ENCODE peak calls at places on chromosomes 16 and 17, in five cellular contexts. One of them, this sample, is unnamed.

GRCh38 chr17:49012893-49013255 is 15.7 kb downstream of the IGF2BP1 start:
- DNase-seq in fibroblast of lung: no peak
- DNase-seq in uterus: no peak
- DNase-seq in H1: no peak
- DNase-seq in breast epithelium: no peak
- DNase-seq in this sample: no peak

GRCh38 chr17:82536220-82537201 is 17.0 kb downstream of the FOXK2 start:
- DNase-seq in fibroblast of lung: peak
- DNase-seq in uterus: peak
- DNase-seq in H1: no peak
- DNase-seq in breast epithelium: no peak
- DNase-seq in this sample: no peak

GRCh38 chr16:89924298-89924924 is 1.3 kb downstream of the TUBB3 start:
- DNase-seq in fibroblast of lung: peak
- DNase-seq in uterus: no peak
- DNase-seq in H1: peak
- DNase-seq in breast epithelium: no peak
- DNase-seq in this sample: no peak

GRCh38 chr16:54286330-54287017 is at the start of gene IRX3:
- DNase-seq in fibroblast of lung: peak
- DNase-seq in uterus: peak
- DNase-seq in H1: peak
- DNase-seq in breast epithelium: peak
- DNase-seq in this sample: no peak

GRCh38 chr16:630024-630814 is 566 bp upstream of the WFIKKN1 start:
- DNase-seq in fibroblast of lung: no peak
- DNase-seq in uterus: no peak
- DNase-seq in H1: peak
- DNase-seq in breast epithelium: no peak
- DNase-seq in this sample: no peak

GRCh38 chr17:45575126-45575885 is 84.8 kb upstream of the PLEKHM1 start:
- DNase-seq in fibroblast of lung: no peak
- DNase-seq in uterus: no peak
- DNase-seq in H1: no peak
- DNase-seq in breast epithelium: no peak
- DNase-seq in this sample: no peak

GRCh38 chr17:4582101-4582501 is 2.2 kb upstream of the SMTNL2 start:
- DNase-seq in fibroblast of lung: no peak
- DNase-seq in uterus: no peak
- DNase-seq in H1: no peak
- DNase-seq in breast epithelium: no peak
- DNase-seq in this sample: no peak

GRCh38 chr16:3716831-3717234 is 491 bp downstream of the TRAP1 start:
- DNase-seq in fibroblast of lung: no peak
- DNase-seq in uterus: no peak
- DNase-seq in H1: no peak
- DNase-seq in breast epithelium: no peak
- DNase-seq in this sample: no peak

GRCh38 chr17:7435676-7436555 is 681 bp downstream of the TMEM102 start:
- DNase-seq in fibroblast of lung: no peak
- DNase-seq in uterus: no peak
- DNase-seq in H1: peak
- DNase-seq in breast epithelium: peak
- DNase-seq in this sample: no peak

GRCh38 chr16:55465077-55465896 is 13.7 kb upstream of the MMP2 start:
- DNase-seq in fibroblast of lung: peak
- DNase-seq in uterus: peak
- DNase-seq in H1: peak
- DNase-seq in breast epithelium: peak
- DNase-seq in this sample: peak

GRCh38 chr16:80158766-80159165 is 382.0 kb upstream of the DYNLRB2 start:
- DNase-seq in fibroblast of lung: peak
- DNase-seq in uterus: no peak
- DNase-seq in H1: no peak
- DNase-seq in breast epithelium: no peak
- DNase-seq in this sample: no peak

GRCh38 chr16:85902366-85903155 is 3.6 kb downstream of the IRF8 start:
- DNase-seq in fibroblast of lung: no peak
- DNase-seq in uterus: no peak
- DNase-seq in H1: no peak
- DNase-seq in breast epithelium: no peak
- DNase-seq in this sample: no peak

GRCh38 chr17:50151937-50152547 is 1.6 kb upstream of the PPP1R9B start:
- DNase-seq in fibroblast of lung: peak
- DNase-seq in uterus: peak
- DNase-seq in H1: peak
- DNase-seq in breast epithelium: peak
- DNase-seq in this sample: no peak

GRCh38 chr17:54013117-54013516 is 190.4 kb downstream of the KIF2B start:
- DNase-seq in fibroblast of lung: no peak
- DNase-seq in uterus: no peak
- DNase-seq in H1: no peak
- DNase-seq in breast epithelium: no peak
- DNase-seq in this sample: no peak

GRCh38 chr16:12500771-12501170 is 302.9 kb downstream of the CPPED1 start:
- DNase-seq in fibroblast of lung: no peak
- DNase-seq in uterus: no peak
- DNase-seq in H1: no peak
- DNase-seq in breast epithelium: no peak
- DNase-seq in this sample: no peak

GRCh38 chr16:77807-78443 is at the start of gene MPG:
- DNase-seq in fibroblast of lung: peak
- DNase-seq in uterus: peak
- DNase-seq in H1: peak
- DNase-seq in breast epithelium: peak
- DNase-seq in this sample: peak

GRCh38 chr17:50693041-50693682 is 14.6 kb downstream of the ANKRD40 start:
- DNase-seq in fibroblast of lung: peak
- DNase-seq in uterus: no peak
- DNase-seq in H1: no peak
- DNase-seq in breast epithelium: no peak
- DNase-seq in this sample: no peak

GRCh38 chr17:80252871-80253270 is 7.8 kb upstream of the RNF213 start:
- DNase-seq in fibroblast of lung: peak
- DNase-seq in uterus: no peak
- DNase-seq in H1: peak
- DNase-seq in breast epithelium: peak
- DNase-seq in this sample: no peak

GRCh38 chr16:27314161-27314723 is 468 bp downstream of the IL4R start:
- DNase-seq in fibroblast of lung: peak
- DNase-seq in uterus: peak
- DNase-seq in H1: peak
- DNase-seq in breast epithelium: peak
- DNase-seq in this sample: no peak

GRCh38 chr17:79838541-79839274 is 532 bp downstream of the CBX4 start:
- DNase-seq in fibroblast of lung: peak
- DNase-seq in uterus: no peak
- DNase-seq in H1: peak
- DNase-seq in breast epithelium: no peak
- DNase-seq in this sample: no peak

GRCh38 chr16:68197250-68197649 is 38.7 kb downstream of the ESRP2 start:
- DNase-seq in fibroblast of lung: no peak
- DNase-seq in uterus: no peak
- DNase-seq in H1: no peak
- DNase-seq in breast epithelium: no peak
- DNase-seq in this sample: no peak

GRCh38 chr16:27691717-27692116 is 141.8 kb downstream of the KATNIP start:
- DNase-seq in fibroblast of lung: no peak
- DNase-seq in uterus: no peak
- DNase-seq in H1: no peak
- DNase-seq in breast epithelium: no peak
- DNase-seq in this sample: no peak

GRCh38 chr17:28505986-28506665 is at the start of gene FOXN1:
- DNase-seq in fibroblast of lung: no peak
- DNase-seq in uterus: no peak
- DNase-seq in H1: no peak
- DNase-seq in breast epithelium: no peak
- DNase-seq in this sample: no peak

GRCh38 chr17:78804777-78805176 is 22.7 kb upstream of the CYTH1 start:
- DNase-seq in fibroblast of lung: no peak
- DNase-seq in uterus: peak
- DNase-seq in H1: no peak
- DNase-seq in breast epithelium: no peak
- DNase-seq in this sample: no peak

GRCh38 chr16:2224183-2224486 is 744 bp downstream of the E4F1 start:
- DNase-seq in fibroblast of lung: peak
- DNase-seq in uterus: no peak
- DNase-seq in H1: no peak
- DNase-seq in breast epithelium: no peak
- DNase-seq in this sample: no peak

GRCh38 chr17:76383645-76384221 is 676 bp upstream of the SPHK1 start:
- DNase-seq in fibroblast of lung: no peak
- DNase-seq in uterus: no peak
- DNase-seq in H1: peak
- DNase-seq in breast epithelium: peak
- DNase-seq in this sample: no peak

GRCh38 chr16:62014534-62014933 is 21.7 kb downstream of the CDH8 start:
- DNase-seq in fibroblast of lung: no peak
- DNase-seq in uterus: no peak
- DNase-seq in H1: no peak
- DNase-seq in breast epithelium: no peak
- DNase-seq in this sample: no peak

GRCh38 chr16:62010186-62010585 is 26.1 kb downstream of the CDH8 start:
- DNase-seq in fibroblast of lung: no peak
- DNase-seq in uterus: no peak
- DNase-seq in H1: no peak
- DNase-seq in breast epithelium: no peak
- DNase-seq in this sample: no peak
- TF ChIP-seq CTCF in fibroblast of lung: no peak
- TF ChIP-seq CTCF in uterus: no peak
- TF ChIP-seq CTCF in H1: no peak
- TF ChIP-seq CTCF in breast epithelium: no peak
- TF ChIP-seq CTCF in this sample: no peak

GRCh38 chr17:35086931-35087573 is 23.5 kb upstream of the RFFL start:
- DNase-seq in fibroblast of lung: no peak
- DNase-seq in uterus: no peak
- DNase-seq in H1: no peak
- DNase-seq in breast epithelium: no peak
- DNase-seq in this sample: no peak

GRCh38 chr17:35088911-35089845 is 25.7 kb upstream of the RFFL start:
- DNase-seq in fibroblast of lung: peak
- DNase-seq in uterus: peak
- DNase-seq in H1: peak
- DNase-seq in breast epithelium: peak
- DNase-seq in this sample: peak

GRCh38 chr17:35087731-35088646 is 24.5 kb upstream of the RFFL start:
- DNase-seq in fibroblast of lung: peak
- DNase-seq in uterus: no peak
- DNase-seq in H1: no peak
- DNase-seq in breast epithelium: no peak
- DNase-seq in this sample: no peak

GRCh38 chr17:35089846-35090193 is 26.3 kb upstream of the RFFL start:
- DNase-seq in fibroblast of lung: no peak
- DNase-seq in uterus: peak
- DNase-seq in H1: no peak
- DNase-seq in breast epithelium: no peak
- DNase-seq in this sample: no peak

DNA sequence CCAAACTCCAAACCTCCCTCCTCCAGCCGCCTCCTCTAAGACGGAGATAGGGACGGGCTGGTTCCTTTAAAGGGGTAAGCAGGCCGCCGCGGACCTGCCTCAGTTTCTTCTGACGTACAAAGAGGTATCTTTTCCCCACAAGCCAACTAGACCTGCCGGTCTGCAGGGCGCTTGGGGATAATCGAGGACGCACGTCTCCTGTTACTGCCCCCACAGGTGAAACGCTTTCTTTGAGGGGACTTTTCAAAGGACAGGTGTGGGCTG is 25.1 kb upstream of the RFFL start:
- DNase-seq in fibroblast of lung: no peak
- DNase-seq in uterus: peak
- DNase-seq in H1: peak
- DNase-seq in breast epithelium: peak
- DNase-seq in this sample: no peak
- TF ChIP-seq CTCF in fibroblast of lung: no peak
- TF ChIP-seq CTCF in uterus: no peak
- TF ChIP-seq CTCF in H1: no peak
- TF ChIP-seq CTCF in breast epithelium: no peak
- TF ChIP-seq CTCF in this sample: no peak

GRCh38 chr16:70269471-70269870 is 17.7 kb upstream of the EXOSC6 start:
- DNase-seq in fibroblast of lung: no peak
- DNase-seq in uterus: no peak
- DNase-seq in H1: no peak
- DNase-seq in breast epithelium: no peak
- DNase-seq in this sample: no peak

GRCh38 chr16:70271696-70272095 is 17.6 kb downstream of the AARS1 start:
- DNase-seq in fibroblast of lung: no peak
- DNase-seq in uterus: no peak
- DNase-seq in H1: no peak
- DNase-seq in breast epithelium: no peak
- DNase-seq in this sample: no peak

GRCh38 chr16:70270176-70270575 is 18.4 kb upstream of the EXOSC6 start:
- DNase-seq in fibroblast of lung: no peak
- DNase-seq in uterus: no peak
- DNase-seq in H1: no peak
- DNase-seq in breast epithelium: no peak
- DNase-seq in this sample: no peak

GRCh38 chr16:70267516-70267915 is 15.8 kb upstream of the EXOSC6 start:
- DNase-seq in fibroblast of lung: peak
- DNase-seq in uterus: no peak
- DNase-seq in H1: peak
- DNase-seq in breast epithelium: no peak
- DNase-seq in this sample: no peak
- TF ChIP-seq CTCF in fibroblast of lung: peak
- TF ChIP-seq CTCF in uterus: peak
- TF ChIP-seq CTCF in H1: peak
- TF ChIP-seq CTCF in breast epithelium: no peak
- TF ChIP-seq CTCF in this sample: peak

GRCh38 chr17:157901-158300 is 20.5 kb downstream of the SCGB1C2 start:
- DNase-seq in fibroblast of lung: no peak
- DNase-seq in uterus: no peak
- DNase-seq in H1: no peak
- DNase-seq in breast epithelium: no peak
- DNase-seq in this sample: no peak

GRCh38 chr17:158379-158778 is 21.0 kb downstream of the SCGB1C2 start:
- DNase-seq in fibroblast of lung: no peak
- DNase-seq in uterus: no peak
- DNase-seq in H1: no peak
- DNase-seq in breast epithelium: no peak
- DNase-seq in this sample: no peak

GRCh38 chr17:160336-160735 is 21.1 kb downstream of the DOC2B start:
- DNase-seq in fibroblast of lung: no peak
- DNase-seq in uterus: no peak
- DNase-seq in H1: no peak
- DNase-seq in breast epithelium: no peak
- DNase-seq in this sample: no peak

GRCh38 chr17:161481-161880 is 20.0 kb downstream of the DOC2B start:
- DNase-seq in fibroblast of lung: no peak
- DNase-seq in uterus: no peak
- DNase-seq in H1: no peak
- DNase-seq in breast epithelium: no peak
- DNase-seq in this sample: no peak

DNA sequence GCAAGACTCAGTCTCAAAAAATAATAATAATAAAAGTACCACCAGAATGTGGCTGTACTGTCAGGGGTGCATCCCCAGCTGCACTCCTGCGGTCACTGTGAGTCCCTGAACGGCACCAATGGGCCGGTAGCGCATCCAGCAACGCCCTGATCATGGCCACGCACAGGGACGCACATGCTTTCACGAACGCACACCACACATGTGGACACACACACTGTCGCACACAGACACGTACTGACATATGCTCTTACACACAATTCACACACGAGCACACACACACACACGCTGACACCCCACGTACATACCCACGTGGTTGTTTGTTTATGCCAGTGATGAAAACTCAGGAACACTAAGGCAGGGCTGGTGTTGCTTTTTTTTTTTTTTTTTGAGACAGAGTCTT is 21.8 kb downstream of the DOC2B start:
- DNase-seq in fibroblast of lung: no peak
- DNase-seq in uterus: no peak
- DNase-seq in H1: no peak
- DNase-seq in breast epithelium: no peak
- DNase-seq in this sample: no peak
- TF ChIP-seq CTCF in fibroblast of lung: no peak
- TF ChIP-seq CTCF in uterus: no peak
- TF ChIP-seq CTCF in H1: no peak
- TF ChIP-seq CTCF in breast epithelium: no peak
- TF ChIP-seq CTCF in this sample: no peak